ENCODE peak calls at places on chromosome 15, in six cellular contexts. A is neural progenitor cell, G is GM13977, I is MV-4-11, O is SW480, V is IMR-90. D is an unnamed sample.

GRCh38 chr15:77720617-77721016 is 87.9 kb upstream of the LINGO1 start:
- DNase-seq in A (no peak), O (no peak), V (no peak), G (no peak), I (no peak), D (no peak)

GRCh38 chr15:70523634-70524033 is 239.7 kb downstream of the UACA start:
- DNase-seq in O (no peak), V (no peak), A (no peak), I (no peak), G (no peak), D (no peak)

GRCh38 chr15:87689716-87690115 is 566.8 kb downstream of the NTRK3 start:
- DNase-seq in A (no peak), O (no peak), V (no peak), I (peak), G (no peak), D (no peak)

GRCh38 chr15:52408823-52409222 is 113.2 kb upstream of the MYO5C start:
- DNase-seq in G (peak), A (no peak), I (no peak), O (peak), V (peak), D (no peak)

GRCh38 chr15:61421938-61422337 is 192.8 kb upstream of the RORA start:
- DNase-seq in G (no peak), O (no peak), A (no peak), V (no peak), I (no peak), D (no peak)

GRCh38 chr15:35854398-35854797 is 308.4 kb upstream of the DPH6 start:
- DNase-seq in I (no peak), A (no peak), V (no peak), G (no peak), O (no peak), D (no peak)

GRCh38 chr15:39400821-39401550 is 179.9 kb upstream of the THBS1 start:
- DNase-seq in G (no peak), V (peak), O (no peak), A (no peak), I (no peak), D (no peak)

GRCh38 chr15:58988011-58988785 is 735 bp downstream of the RNF111 start:
- DNase-seq in A (peak), G (peak), O (peak), V (peak), I (peak), D (peak)

GRCh38 chr15:38195191-38195901 is 57.3 kb upstream of the SPRED1 start:
- DNase-seq in I (no peak), A (no peak), G (no peak), O (no peak), V (peak), D (no peak)

GRCh38 chr15:92097473-92098178 is 244.1 kb downstream of the SLCO3A1 start:
- DNase-seq in A (peak), V (peak), O (peak), G (peak), I (peak), D (peak)

GRCh38 chr15:64717130-64717529 is 58.3 kb downstream of the RBPMS2 start:
- DNase-seq in V (no peak), I (no peak), O (no peak), A (no peak), G (no peak), D (no peak)

GRCh38 chr15:29571728-29572454 is 250.4 kb downstream of the TJP1 start:
- DNase-seq in O (peak), V (no peak), I (no peak), G (no peak), A (peak), D (no peak)

GRCh38 chr15:80587816-80588456 is 107.2 kb upstream of the ABHD17C start:
- DNase-seq in I (peak), G (no peak), A (no peak), V (peak), O (peak), D (no peak)

GRCh38 chr15:81091889-81092558 is 42.0 kb upstream of the CFAP161 start:
- DNase-seq in G (no peak), I (no peak), A (no peak), V (peak), O (peak), D (no peak)

D was measured in WTC11.